ENCODE peak calls at places on chromosomes 7 and 10, in five cellular contexts. E, T, X, H and Q are unnamed samples.
A peak's percentile ranks its signal among the peaks of the same experiment; 100 is the strongest.

GRCh38 chr10:14282271-14282670 is 48.5 kb downstream of the FRMD4A start:
- DNase-seq in E (peak; percentile 60), T (no peak), X (no peak), H (no peak), Q (no peak)

GRCh38 chr10:102758226-102758932 is 14.6 kb downstream of the WBP1L start:
- DNase-seq in E (no peak), T (no peak), X (no peak), H (no peak), Q (no peak)

GRCh38 chr7:74654811-74655210 is 2.7 kb upstream of the GTF2I start:
- DNase-seq in E (no peak), T (no peak), X (no peak), H (no peak), Q (no peak)

GRCh38 chr7:82675396-82675795 is 231.8 kb upstream of the CACNA2D1 start:
- DNase-seq in E (peak; percentile 43), T (no peak), X (no peak), H (no peak), Q (no peak)

GRCh38 chr7:3670898-3671297 is 369.8 kb downstream of the SDK1 start:
- DNase-seq in E (no peak), T (no peak), X (no peak), H (no peak), Q (no peak)

GRCh38 chr7:90980545-90980944 is 283.7 kb upstream of the FZD1 start:
- DNase-seq in E (peak; percentile 30), T (no peak), X (no peak), H (no peak), Q (no peak)

GRCh38 chr7:74569501-74570075 is 87.9 kb upstream of the GTF2I start:
- DNase-seq in E (no peak), T (no peak), X (no peak), H (no peak), Q (no peak)

GRCh38 chr10:15457382-15457781 is 86.3 kb upstream of the FAM171A1 start:
- DNase-seq in E (no peak), T (no peak), X (no peak), H (no peak), Q (no peak)

GRCh38 chr7:106866298-106867281 is 1.5 kb downstream of the PIK3CG start:
- DNase-seq in E (no peak), T (peak; percentile 17), X (no peak), H (peak; percentile 32), Q (no peak)

GRCh38 chr7:23018747-23019146 is 4.8 kb upstream of the HYCC1 start:
- DNase-seq in E (peak; percentile 34), T (no peak), X (no peak), H (no peak), Q (no peak)